ENCODE peak calls at places on chromosomes 6 and 20, in four cellular contexts. Y, T, I and V are unnamed samples. For H4K20me1 and H3K9me1, the result is how much of the 10 kb centered on the place peaks cover.

GRCh38 chr6:31737315-31738047 is 1.2 kb upstream of the CLIC1 start:
- DNase-seq in Y (peak), T (no peak), I (peak), V (no peak)

GRCh38 chr6:69719602-69720193 is 77.1 kb downstream of the LMBRD1 start:
- DNase-seq in Y (peak), T (peak), I (peak), V (no peak)

GRCh38 chr20:62377615-62378085 is 9.3 kb upstream of the RPS21 start:
- DNase-seq in Y (no peak), T (no peak), I (no peak), V (no peak)

GRCh38 chr6:134132494-134133141 is 80.2 kb upstream of the SLC2A12 start:
- DNase-seq in Y (no peak), T (peak), I (no peak), V (no peak)

GRCh38 chr20:47785321-47785899 is at the start of gene SULF2:
- DNase-seq in Y (no peak), T (no peak), I (no peak), V (no peak)

GRCh38 chr6:163281661-163282060 is 132.9 kb upstream of the QKI start:
- DNase-seq in Y (peak), T (no peak), I (no peak), V (no peak)

GRCh38 chr6:138848461-138848860 is 52.6 kb downstream of the ECT2L start:
- DNase-seq in Y (no peak), T (no peak), I (no peak), V (no peak)

GRCh38 chr20:57581202-57582028 is 20.5 kb downstream of the PCK1 start:
- DNase-seq in Y (no peak), T (no peak), I (no peak), V (no peak)

GRCh38 chr6:42093582-42094329 is 43.4 kb downstream of the TAF8 start:
- DNase-seq in Y (no peak), T (no peak), I (peak), V (no peak)

GRCh38 chr6:151905072-151905471 is 97.6 kb downstream of the ESR1 start:
- DNase-seq in Y (no peak), T (no peak), I (no peak), V (no peak)

GRCh38 chr6:5260111-5260620 is 584 bp downstream of the LYRM4 start:
- DNase-seq in Y (peak), T (peak), I (peak), V (no peak)

GRCh38 chr6:26478985-26479278 is 21.2 kb upstream of the BTN1A1 start:
- DNase-seq in Y (no peak), T (no peak), I (no peak), V (no peak)

GRCh38 chr6:36118550-36119107 is 11.7 kb upstream of the MAPK13 start:
- DNase-seq in Y (no peak), T (no peak), I (peak), V (no peak)

GRCh38 chr20:6240059-6240458 is 117.2 kb upstream of the FERMT1 start:
- DNase-seq in Y (no peak), T (no peak), I (no peak), V (no peak)

GRCh38 chr6:159044899-159045727 is at the start of gene TAGAP:
- DNase-seq in Y (no peak), T (peak), I (no peak), V (no peak)

GRCh38 chr20:38728911-38729642 is 4.8 kb downstream of the SLC32A1 start:
- DNase-seq in Y (no peak), T (no peak), I (no peak), V (no peak)

GRCh38 chr20:47330933-47331708 is 25.4 kb downstream of the ZMYND8 start:
- DNase-seq in Y (peak), T (peak), I (peak), V (no peak)

GRCh38 chr6:32188381-32189081 is 1.5 kb downstream of the PBX2 start:
- DNase-seq in Y (peak), T (peak), I (peak), V (no peak)

GRCh38 chr6:90493332-90493731 is 93.5 kb downstream of the MAP3K7 start:
- DNase-seq in Y (peak), T (peak), I (no peak), V (no peak)

GRCh38 chr20:58850693-58851174 is at the start of gene GNAS-AS1:
- DNase-seq in Y (no peak), T (peak), I (peak), V (no peak)

GRCh38 chr6:150030611-150031010 is 5.3 kb upstream of the RAET1L start:
- DNase-seq in Y (no peak), T (no peak), I (no peak), V (no peak)

GRCh38 chr6:143514996-143515760 is 3.7 kb upstream of the FUCA2 start:
- DNase-seq in Y (no peak), T (no peak), I (peak), V (no peak)

GRCh38 chr20:1274485-1275313 is 8.6 kb downstream of the SNPH start:
- DNase-seq in Y (no peak), T (no peak), I (peak), V (no peak)

GRCh38 chr20:7770578-7770977 is 169.7 kb downstream of the HAO1 start:
- DNase-seq in Y (peak), T (no peak), I (no peak), V (no peak)

GRCh38 chr20:47680804-47681529 is 104.3 kb downstream of the SULF2 start:
- DNase-seq in Y (no peak), T (peak), I (no peak), V (no peak)

GRCh38 chr6:13859871-13860555 is 45.7 kb upstream of the MCUR1 start:
- DNase-seq in Y (no peak), T (no peak), I (no peak), V (no peak)

GRCh38 chr20:11394145-11394833 is 523.4 kb upstream of the BTBD3 start:
- DNase-seq in Y (no peak), T (peak), I (no peak), V (peak)

GRCh38 chr20:45791668-45792512 is at the start of the genes DNTTIP1 and WFDC3:
- DNase-seq in Y (peak), T (peak), I (peak), V (no peak)

GRCh38 chr6:158143700-158144099 is 24.4 kb downstream of the SERAC1 start:
- DNase-seq in Y (no peak), T (peak), I (peak), V (no peak)

GRCh38 chr6:144566868-144567615 is 281.9 kb downstream of the UTRN start:
- DNase-seq in Y (no peak), T (no peak), I (no peak), V (no peak)

GRCh38 chr20:49039854-49040253 is 6.3 kb upstream of the CSE1L start:
- DNase-seq in Y (no peak), T (no peak), I (no peak), V (no peak)

GRCh38 chr20:752263-752662 is 16.0 kb downstream of the SLC52A3 start:
- DNase-seq in Y (no peak), T (no peak), I (no peak), V (no peak)

GRCh38 chr20:44730441-44730840 is 15.2 kb upstream of the KCNK15 start:
- DNase-seq in Y (peak), T (peak), I (no peak), V (peak)

GRCh38 chr20:41299899-41300298 is 17.6 kb downstream of the ZHX3 start:
- DNase-seq in Y (no peak), T (no peak), I (no peak), V (no peak)
- H4K20me1 ChIP-seq in Y (under half), T (half or more), I (under half), V (under half)

GRCh38 chr6:11263185-11263817 is 30.8 kb upstream of the NEDD9 start:
- DNase-seq in Y (peak), T (peak), I (no peak), V (no peak)
- H3K4me3 ChIP-seq in Y (no peak), T (no peak), I (no peak), V (no peak)

GRCh38 chr6:11241793-11242201 is 9.3 kb upstream of the NEDD9 start:
- DNase-seq in Y (peak), T (no peak), I (peak), V (no peak)

GRCh38 chr6:11244387-11245126 is 12.1 kb upstream of the NEDD9 start:
- DNase-seq in Y (no peak), T (no peak), I (no peak), V (no peak)

GRCh38 chr6:11242709-11243108 is 10.2 kb upstream of the NEDD9 start:
- DNase-seq in Y (no peak), T (no peak), I (no peak), V (no peak)

GRCh38 chr6:11243861-11244260 is 11.4 kb upstream of the NEDD9 start:
- DNase-seq in Y (no peak), T (no peak), I (no peak), V (no peak)

DNA sequence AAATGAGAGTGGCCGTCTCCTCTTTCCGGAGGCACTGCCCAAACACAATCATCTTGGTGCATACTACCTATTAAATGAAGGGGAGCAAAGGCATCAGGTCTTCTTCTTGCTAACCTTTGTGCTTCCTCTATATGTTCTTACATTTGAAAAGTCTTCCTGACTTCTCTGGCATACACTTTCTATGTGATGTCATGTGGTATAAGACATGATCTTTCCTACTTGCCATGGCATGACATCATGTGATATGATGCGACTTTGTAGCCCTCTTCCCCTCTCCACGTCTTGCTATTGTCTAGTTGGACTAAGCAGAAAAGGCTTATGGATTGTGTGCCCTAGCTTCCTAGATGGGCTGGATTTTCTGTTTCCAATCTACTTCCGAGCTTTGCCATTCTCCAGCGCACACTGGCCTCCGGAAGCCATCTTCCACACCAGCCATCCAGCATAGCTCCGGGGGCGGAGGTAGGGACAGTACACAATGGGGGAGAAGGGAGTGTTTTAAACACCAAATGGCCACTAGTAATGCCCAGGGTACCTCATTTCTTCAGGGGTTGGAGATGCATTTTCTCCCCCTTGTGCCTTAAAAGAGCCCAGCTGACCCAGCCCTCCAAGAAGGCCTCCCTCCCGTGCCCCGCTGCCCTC is 8.8 kb upstream of the NEDD9 start:
- DNase-seq in Y (no peak), T (no peak), I (no peak), V (no peak)
- H3K9me1 ChIP-seq in Y (under half), T (under half), I (under half), V (under half)

DNA sequence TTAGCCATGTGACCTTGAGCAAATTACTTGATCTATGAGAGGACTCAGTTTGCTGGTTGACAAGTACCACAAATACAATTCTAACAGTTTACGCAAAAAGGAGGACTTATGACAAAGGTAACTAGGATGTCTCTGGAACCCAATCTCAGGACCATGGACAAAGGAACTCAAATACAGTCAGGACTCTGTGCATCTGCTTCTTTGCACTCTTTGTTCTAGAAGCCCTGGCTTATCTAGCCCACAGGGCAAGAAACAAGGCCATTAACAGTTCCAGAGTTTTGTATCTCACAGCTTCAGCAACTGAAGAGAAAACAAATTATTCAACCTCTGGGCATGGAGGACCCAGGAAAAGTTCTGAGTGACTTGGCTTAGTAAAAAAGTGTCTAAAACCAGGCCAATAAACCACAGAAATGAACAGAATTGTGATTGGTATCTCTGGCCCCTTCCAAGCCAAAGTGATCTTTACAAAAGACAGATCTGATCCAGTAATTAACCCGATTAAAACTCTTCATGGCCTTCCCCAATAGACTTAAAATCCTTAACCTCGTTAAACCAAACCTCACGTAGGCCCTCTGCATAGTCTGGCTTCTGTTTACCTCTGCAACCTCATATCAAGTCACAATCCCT is 5.9 kb downstream of the WASF1 start:
- DNase-seq in Y (no peak), T (peak), I (peak), V (no peak)
- H4K20me1 ChIP-seq in Y (under half), T (under half), I (under half), V (under half)

GRCh38 chr6:39553029-39553428 is 172.2 kb downstream of the KIF6 start:
- DNase-seq in Y (no peak), T (no peak), I (no peak), V (no peak)
- H3K4me3 ChIP-seq in Y (no peak), T (no peak), I (no peak), V (no peak)

GRCh38 chr6:55839080-55839479 is 36.3 kb downstream of the BMP5 start:
- DNase-seq in Y (no peak), T (no peak), I (no peak), V (no peak)

GRCh38 chr6:55836481-55836880 is 38.9 kb downstream of the BMP5 start:
- DNase-seq in Y (no peak), T (no peak), I (no peak), V (no peak)

GRCh38 chr6:55836945-55837344 is 38.4 kb downstream of the BMP5 start:
- DNase-seq in Y (no peak), T (no peak), I (no peak), V (no peak)

DNA sequence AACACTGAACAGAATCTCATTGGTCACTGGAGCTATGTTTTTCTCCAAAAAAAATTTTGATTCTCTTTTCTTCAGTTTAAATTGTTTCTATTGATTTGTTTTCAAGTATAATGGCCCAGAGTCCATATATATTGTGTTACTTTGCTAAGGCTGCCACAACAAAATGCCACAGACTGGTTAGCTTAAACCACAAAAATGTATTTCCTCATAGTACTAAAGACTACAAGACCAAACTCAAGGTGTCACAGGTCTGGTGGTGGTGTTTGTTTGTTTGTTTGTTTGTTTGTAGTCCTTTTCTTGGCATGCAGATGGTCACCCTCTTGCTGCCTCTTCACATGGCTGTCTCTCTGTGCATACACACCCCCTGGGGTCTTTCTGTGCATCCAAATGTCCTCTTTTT is 34.0 kb downstream of the BMP5 start:
- DNase-seq in Y (no peak), T (no peak), I (no peak), V (no peak)
- H3K9me1 ChIP-seq in Y (under half), T (under half), I (under half), V (under half)

GRCh38 chr20:16803965-16804792 is 56.0 kb downstream of the OTOR start:
- DNase-seq in Y (peak), T (peak), I (peak), V (no peak)
- H4K20me1 ChIP-seq in Y (under half), T (under half), I (under half), V (under half)

GRCh38 chr6:167795874-167796667 is 30.6 kb upstream of the AFDN start:
- DNase-seq in Y (no peak), T (no peak), I (no peak), V (no peak)
- H3K4me3 ChIP-seq in Y (no peak), T (no peak), I (no peak), V (peak)

GRCh38 chr20:37501940-37502339 is 19.1 kb upstream of the NNAT start:
- DNase-seq in Y (no peak), T (no peak), I (no peak), V (no peak)
- H3K9me1 ChIP-seq in Y (under half), T (under half), I (under half), V (under half)